ENCODE peak calls at places on chromosomes 7 and 10, in five cellular contexts. Z is osteocyte; B is SK-N-SH; E is NCI-H774; A is stimulated activated CD4-positive, alpha-beta T cell treated with anti-CD3 and anti-CD28 coated beads, TNF-alpha, amount 100 ng/mL, for 24 hours. M is an unnamed sample.

GRCh38 chr7:52482076-52482475 is 553.4 kb upstream of the POM121L12 start:
- DNase-seq in Z (no peak), B (no peak), E (no peak), A (no peak), M (no peak)

GRCh38 chr10:98338318-98338717 is 70.3 kb upstream of the LOXL4 start:
- DNase-seq in Z (no peak), B (no peak), E (no peak), A (no peak), M (no peak)

GRCh38 chr10:131852823-131853609 is 47.8 kb upstream of the PPP2R2D start:
- DNase-seq in Z (peak), B (no peak), E (no peak), A (no peak), M (no peak)

GRCh38 chr10:113385021-113385975 is 167.6 kb upstream of the HABP2 start:
- DNase-seq in Z (peak), B (peak), E (peak), A (peak), M (peak)

GRCh38 chr10:104328916-104329710 is 9.2 kb downstream of the ITPRIP start:
- DNase-seq in Z (no peak), B (no peak), E (no peak), A (peak), M (peak)

GRCh38 chr10:78307576-78307975 is 273.9 kb downstream of the RPS24 start:
- DNase-seq in Z (peak), B (no peak), E (no peak), A (no peak), M (no peak)

GRCh38 chr10:104766341-104766740 is 125.3 kb downstream of the SORCS3 start:
- DNase-seq in Z (no peak), B (no peak), E (peak), A (no peak), M (no peak)

GRCh38 chr10:109853922-109854321 is 69.4 kb downstream of the XPNPEP1 start:
- DNase-seq in Z (no peak), B (no peak), E (no peak), A (no peak), M (no peak)

GRCh38 chr10:85863301-85864172 is 503.1 kb downstream of the GRID1 start:
- DNase-seq in Z (no peak), B (no peak), E (no peak), A (no peak), M (no peak)

GRCh38 chr10:1476106-1476803 is 261.1 kb downstream of the ADARB2 start:
- DNase-seq in Z (no peak), B (no peak), E (no peak), A (no peak), M (no peak)

GRCh38 chr7:112282476-112283188 is 76.1 kb downstream of the ZNF277 start:
- DNase-seq in Z (no peak), B (no peak), E (no peak), A (no peak), M (no peak)

GRCh38 chr7:73715648-73716317 is 3.7 kb downstream of the STX1A start:
- DNase-seq in Z (peak), B (no peak), E (no peak), A (peak), M (peak)

GRCh38 chr7:104979167-104979841 is 34.7 kb upstream of the KMT2E start:
- DNase-seq in Z (no peak), B (no peak), E (no peak), A (no peak), M (peak)

GRCh38 chr10:69383485-69384089 is 33.1 kb downstream of the TACR2 start:
- DNase-seq in Z (no peak), B (no peak), E (no peak), A (no peak), M (no peak)

GRCh38 chr7:16804674-16805439 is at the start of gene AGR2:
- DNase-seq in Z (no peak), B (no peak), E (no peak), A (no peak), M (peak)

GRCh38 chr7:35450456-35450855 is 196.6 kb upstream of the TBX20 start:
- DNase-seq in Z (no peak), B (no peak), E (no peak), A (no peak), M (no peak)

GRCh38 chr10:63157845-63158624 is 24.9 kb downstream of the NRBF2 start:
- DNase-seq in Z (no peak), B (peak), E (peak), A (no peak), M (peak)

GRCh38 chr7:26863504-26864308 is 684 bp downstream of the SKAP2 start:
- DNase-seq in Z (no peak), B (no peak), E (peak), A (no peak), M (no peak)

GRCh38 chr7:18096087-18096486 is 68.4 kb upstream of the PRPS1L1 start:
- DNase-seq in Z (no peak), B (no peak), E (no peak), A (no peak), M (peak)

GRCh38 chr10:45438457-45439090 is 64.6 kb downstream of the ALOX5 start:
- DNase-seq in Z (no peak), B (no peak), E (no peak), A (no peak), M (no peak)

GRCh38 chr10:34479520-34480179 is 335.4 kb downstream of the PARD3 start:
- DNase-seq in Z (no peak), B (no peak), E (no peak), A (no peak), M (no peak)

GRCh38 chr7:87100326-87100725 is 40.9 kb upstream of the ELAPOR2 start:
- DNase-seq in Z (no peak), B (no peak), E (no peak), A (no peak), M (no peak)

M was measured in COR-L47.